ENCODE peak calls at places on chromosomes 5 and 9, in seven cellular contexts. F is keratinocyte, U is mesendoderm, I is adipocyte, D is fibroblast of lung, Z is SK-N-SH, X is NT2/D1. A is an unnamed sample.

GRCh38 chr5:171629221-171630005 is 156.2 kb upstream of the SMIM23 start:
- DNase-seq in U (peak), Z (no peak), F (no peak), D (peak), I (no peak), X (no peak), A (peak)

GRCh38 chr5:109865636-109866035 is 175.9 kb downstream of the MAN2A1 start:
- DNase-seq in Z (no peak), X (no peak), F (no peak), D (peak), I (peak), U (no peak), A (peak)

GRCh38 chr9:71628247-71628646 is 140.1 kb downstream of the CEMIP2 start:
- DNase-seq in F (no peak), I (peak), D (peak), X (no peak), U (no peak), Z (no peak), A (peak)

GRCh38 chr5:150710165-150710564 is 9.3 kb upstream of the RBM22 start:
- DNase-seq in D (peak), F (no peak), U (peak), Z (peak), I (peak), X (no peak), A (peak)

GRCh38 chr5:61652916-61653315 is 320.9 kb downstream of the ZSWIM6 start:
- DNase-seq in U (no peak), D (no peak), X (no peak), Z (no peak), F (no peak), I (no peak), A (no peak)

GRCh38 chr5:18720002-18720401 is 1085.7 kb downstream of the TAF11L14 start:
- DNase-seq in U (no peak), Z (no peak), X (no peak), F (no peak), D (no peak), I (no peak), A (no peak)

GRCh38 chr5:12330993-12331588 is 426.8 kb upstream of the CTNND2 start:
- DNase-seq in I (no peak), F (no peak), X (peak), U (peak), D (no peak), Z (no peak), A (no peak)

GRCh38 chr9:83281306-83282255 is 218.6 kb upstream of the RASEF start:
- DNase-seq in Z (peak), F (peak), U (peak), X (no peak), D (peak), I (peak), A (peak)

GRCh38 chr9:72813544-72813943 is 139.3 kb downstream of the ALDH1A1 start:
- DNase-seq in F (no peak), I (no peak), Z (no peak), D (no peak), U (no peak), X (no peak), A (no peak)

GRCh38 chr5:1883120-1883924 is 597 bp upstream of the IRX4 start:
- DNase-seq in Z (peak), F (no peak), I (peak), D (no peak), U (peak), X (no peak), A (peak)

GRCh38 chr9:81424431-81424830 is 264.9 kb downstream of the TLE1 start:
- DNase-seq in Z (no peak), X (no peak), D (no peak), F (no peak), U (no peak), I (no peak), A (no peak)

GRCh38 chr5:141439411-141440141 is 9.3 kb downstream of the PCDHGA12 start:
- DNase-seq in Z (no peak), I (no peak), F (no peak), U (no peak), D (no peak), X (no peak), A (no peak)

GRCh38 chr5:57692582-57693487 is 210.2 kb upstream of the ACTBL2 start:
- DNase-seq in U (peak), X (peak), D (peak), I (peak), F (peak), Z (no peak), A (peak)

GRCh38 chr5:140311011-140311467 is 8.1 kb upstream of the PFDN1 start:
- DNase-seq in Z (no peak), D (peak), I (peak), X (no peak), F (no peak), U (peak), A (peak)

GRCh38 chr9:2142212-2142611 is 127.1 kb downstream of the SMARCA2 start:
- DNase-seq in U (no peak), X (no peak), D (no peak), I (no peak), Z (no peak), F (no peak), A (no peak)

GRCh38 chr9:93129691-93130500 is 4.2 kb downstream of the NINJ1 start:
- DNase-seq in I (no peak), F (no peak), D (no peak), U (no peak), X (no peak), Z (no peak), A (no peak)

GRCh38 chr9:107540167-107540566 is 50.6 kb upstream of the KLF4 start:
- DNase-seq in I (peak), F (no peak), Z (no peak), D (peak), U (no peak), X (no peak), A (no peak)

GRCh38 chr5:142783601-142784291 is 13.6 kb downstream of the ARHGAP26 start:
- DNase-seq in U (peak), D (no peak), I (no peak), X (no peak), Z (peak), F (no peak), A (no peak)

GRCh38 chr9:3768698-3769458 is 243.1 kb upstream of the RFX3 start:
- DNase-seq in U (no peak), D (peak), I (peak), X (no peak), Z (no peak), F (no peak), A (no peak)

GRCh38 chr9:708556-709432 is 132.7 kb upstream of the DMRT1 start:
- DNase-seq in F (no peak), Z (no peak), D (no peak), U (no peak), X (no peak), I (peak), A (no peak)

GRCh38 chr5:140205216-140205615 is 30.2 kb downstream of the CYSTM1 start:
- DNase-seq in I (no peak), D (no peak), Z (no peak), F (no peak), X (no peak), U (no peak), A (no peak)

GRCh38 chr5:111719773-111720172 is 37.2 kb downstream of the NREP start:
- DNase-seq in X (no peak), F (no peak), I (no peak), Z (no peak), D (no peak), U (no peak), A (no peak)

GRCh38 chr5:110738812-110739651 is at the start of gene SLC25A46:
- DNase-seq in X (peak), Z (peak), U (peak), D (peak), I (peak), F (peak), A (peak)

GRCh38 chr9:127187231-127187956 is 65.0 kb upstream of the ANGPTL2 start:
- DNase-seq in F (peak), U (no peak), D (peak), Z (no peak), X (no peak), I (peak), A (peak)

GRCh38 chr5:134503088-134503936 is 22.2 kb upstream of the JADE2 start:
- DNase-seq in Z (peak), X (peak), F (peak), I (peak), D (peak), U (peak), A (peak)

GRCh38 chr5:82360043-82360442 is 81.9 kb upstream of the RPS23 start:
- DNase-seq in U (no peak), D (no peak), Z (no peak), I (no peak), X (no peak), F (no peak), A (no peak)

GRCh38 chr9:87498046-87498815 is 564 bp downstream of the DAPK1 start:
- DNase-seq in X (no peak), F (no peak), U (peak), I (peak), Z (peak), D (peak), A (no peak)

DNA sequence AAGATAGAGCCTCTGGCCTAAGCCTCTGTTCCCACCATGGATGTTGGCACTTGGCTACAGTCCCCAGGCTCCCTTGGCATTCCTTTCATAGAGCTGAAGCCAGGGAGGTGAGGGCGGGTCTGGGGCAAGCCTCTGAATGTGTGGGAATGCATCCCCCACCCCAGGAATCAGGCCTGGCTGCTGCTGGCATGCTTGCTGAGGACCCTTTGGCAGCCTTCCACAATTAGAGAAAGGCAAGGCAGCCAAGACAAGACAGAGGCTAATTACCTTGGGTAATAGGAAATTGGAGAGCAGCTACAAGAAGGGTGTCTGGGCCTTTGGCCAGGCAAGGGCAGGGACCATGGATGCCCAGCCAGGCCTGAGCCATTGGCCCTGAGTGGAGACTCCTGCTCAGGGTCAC is 204.4 kb upstream of the TRIM32 start:
- DNase-seq in Z (no peak), F (no peak), X (no peak), U (peak), I (peak), D (peak), A (no peak)
- H3K9ac ChIP-seq in Z (no peak), F (no peak), X (no peak), U (no peak), I (no peak), D (no peak), A (no peak)

DNA sequence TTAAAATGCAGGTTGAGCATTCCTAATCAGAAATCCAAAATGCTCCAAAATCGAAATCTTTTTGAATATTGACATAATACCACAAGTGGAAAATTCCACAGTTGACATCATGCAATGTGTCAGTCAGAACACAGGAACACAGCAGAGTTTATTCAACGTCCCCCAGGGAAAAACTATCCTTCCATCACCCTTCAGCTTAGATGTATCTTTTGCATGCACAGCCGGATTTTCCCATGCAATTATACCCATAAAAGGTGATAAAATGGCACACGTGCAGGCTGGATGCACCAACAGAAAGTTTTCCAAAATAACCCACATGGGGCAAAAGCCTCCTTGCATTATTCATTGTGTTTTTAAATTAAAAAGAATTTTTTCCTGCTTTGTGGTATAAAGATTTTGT is 71.2 kb downstream of the RAB24 start:
- DNase-seq in I (no peak), F (no peak), D (no peak), U (no peak), Z (no peak), X (no peak), A (no peak)
- H3K9ac ChIP-seq in I (no peak), F (no peak), D (no peak), U (no peak), Z (no peak), X (no peak), A (no peak)

DNA sequence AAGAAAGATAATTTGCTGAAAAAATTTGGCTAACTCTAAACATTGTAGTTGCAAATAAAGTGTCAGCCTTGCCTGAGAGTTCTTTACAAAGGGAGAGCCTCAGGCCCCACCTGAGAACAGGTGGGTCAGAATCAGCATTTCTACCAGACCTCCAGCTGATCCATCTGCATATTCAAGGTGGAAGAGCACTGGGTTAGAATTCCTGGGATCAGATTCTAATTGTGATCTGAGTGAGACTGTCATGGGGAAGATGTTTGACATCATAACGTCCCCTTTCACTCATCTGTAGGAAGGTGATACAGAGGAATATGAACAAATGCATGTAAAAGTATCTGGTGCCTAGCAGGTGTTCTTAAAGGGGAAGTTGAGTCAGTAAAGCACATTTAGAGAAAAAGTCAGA is 54.6 kb downstream of the FBXL7 start:
- DNase-seq in U (peak), D (no peak), F (no peak), I (no peak), X (no peak), Z (no peak), A (no peak)
- H3K9ac ChIP-seq in U (no peak), D (no peak), F (no peak), I (no peak), X (no peak), Z (no peak), A (no peak)

GRCh38 chr5:177329883-177330282 is 18.2 kb upstream of the MXD3 start:
- DNase-seq in I (no peak), D (no peak), X (no peak), F (no peak), Z (no peak), U (no peak), A (no peak)

GRCh38 chr5:177328545-177329231 is 17.0 kb upstream of the MXD3 start:
- DNase-seq in D (no peak), Z (no peak), I (no peak), X (no peak), U (no peak), F (no peak), A (no peak)

GRCh38 chr5:177325868-177326381 is 14.2 kb upstream of the MXD3 start:
- DNase-seq in Z (no peak), D (no peak), X (no peak), I (no peak), F (no peak), U (peak), A (peak)

GRCh38 chr5:177330991-177331837 is 19.5 kb upstream of the MXD3 start:
- DNase-seq in D (no peak), I (no peak), Z (no peak), F (no peak), U (no peak), X (no peak), A (no peak)

DNA sequence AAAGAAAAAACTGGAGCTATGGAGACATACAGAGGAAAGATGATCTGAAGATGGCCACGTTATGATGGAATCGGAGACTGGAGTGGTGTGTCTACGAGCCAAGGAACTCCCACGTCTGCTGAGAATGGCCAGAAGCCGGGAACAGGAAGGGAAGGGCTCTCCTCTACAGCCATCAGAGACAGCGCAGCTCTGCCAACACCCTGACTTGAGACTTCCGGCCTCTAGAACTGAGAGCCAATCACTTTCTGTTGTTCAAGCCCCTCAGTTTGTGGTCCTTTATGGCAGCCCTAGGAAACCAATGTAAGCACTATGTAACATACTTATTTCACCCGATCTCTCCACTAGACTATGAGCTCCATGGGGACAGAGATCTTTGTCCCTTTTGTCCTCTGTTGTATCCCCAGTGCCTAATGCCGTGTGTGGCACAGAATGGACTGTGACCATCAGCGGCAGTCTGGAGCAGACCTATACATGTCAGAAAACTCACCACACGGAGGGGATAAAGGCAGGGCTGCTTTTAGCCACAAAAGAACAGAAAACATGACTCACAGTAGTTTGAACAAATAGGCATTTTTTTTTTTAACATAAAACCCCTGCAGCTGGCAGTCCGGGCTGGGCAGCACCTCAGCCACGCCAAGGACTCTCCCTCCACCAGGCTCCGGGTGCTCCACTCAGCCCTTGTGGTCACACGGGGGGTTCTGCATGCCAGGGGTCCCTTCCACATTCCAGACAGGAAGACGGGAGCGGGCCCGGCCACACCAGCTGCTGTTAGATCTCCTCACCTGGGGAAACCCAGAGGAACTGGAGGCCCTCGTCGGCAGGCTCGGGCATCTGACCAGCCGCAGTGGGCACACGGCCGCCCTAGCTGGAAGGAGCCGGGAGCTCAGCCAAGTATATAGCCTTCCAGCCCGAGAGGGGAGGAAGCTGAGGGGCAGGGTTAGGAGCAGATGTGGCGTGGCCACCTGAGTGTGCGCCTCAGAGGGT is 16.1 kb upstream of the MXD3 start:
- DNase-seq in I (no peak), X (no peak), U (no peak), Z (no peak), D (peak), F (no peak), A (peak)
- H3K9ac ChIP-seq in I (no peak), X (no peak), U (no peak), Z (no peak), D (no peak), F (no peak), A (no peak)

DNA sequence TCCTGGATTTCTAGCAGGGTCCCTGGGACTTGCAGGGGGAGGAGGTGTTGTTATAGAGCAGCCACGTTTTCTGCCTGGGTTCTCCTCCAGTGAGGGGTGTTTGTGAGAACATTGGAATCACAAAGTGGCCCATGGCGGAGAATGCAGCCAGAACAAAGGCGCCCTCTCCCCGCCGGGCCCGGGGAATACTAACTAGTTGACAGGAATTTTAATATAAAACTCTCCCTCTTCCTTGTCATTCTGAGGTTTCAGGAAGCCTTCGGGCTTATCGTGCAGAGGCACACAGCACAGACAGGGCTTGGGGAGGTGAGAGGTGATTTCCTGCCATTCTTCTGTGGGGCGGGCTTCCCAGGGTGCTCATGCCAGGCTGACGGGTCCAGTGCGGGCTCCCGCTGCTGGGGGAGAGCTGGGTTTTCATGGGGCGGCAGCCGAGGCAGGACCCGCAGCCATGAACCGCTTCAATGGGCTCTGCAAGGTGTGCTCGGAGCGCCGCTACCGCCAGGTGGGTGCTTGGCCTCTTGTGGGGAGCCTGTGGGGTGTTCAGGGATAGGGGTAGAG is 37.7 kb downstream of the RGS3 start:
- DNase-seq in D (no peak), X (peak), U (peak), Z (no peak), I (no peak), F (no peak), A (no peak)
- H3K9ac ChIP-seq in D (no peak), X (peak), U (no peak), Z (no peak), I (no peak), F (no peak), A (no peak)

GRCh38 chr5:72434781-72435437 is 72.3 kb downstream of the ZNF366 start:
- DNase-seq in F (no peak), I (peak), U (no peak), Z (no peak), D (no peak), X (no peak), A (no peak)

GRCh38 chr5:72438141-72438540 is 69.1 kb downstream of the ZNF366 start:
- DNase-seq in I (no peak), D (no peak), F (peak), X (no peak), U (peak), Z (no peak), A (peak)

GRCh38 chr5:72434056-72434780 is 73.0 kb downstream of the ZNF366 start:
- DNase-seq in D (no peak), Z (no peak), U (no peak), I (no peak), F (no peak), X (no peak), A (no peak)

GRCh38 chr5:72436796-72437471 is 70.3 kb downstream of the ZNF366 start:
- DNase-seq in Z (no peak), X (no peak), D (no peak), I (peak), F (peak), U (no peak), A (peak)

GRCh38 chr5:72433520-72433919 is 73.7 kb downstream of the ZNF366 start:
- DNase-seq in U (no peak), D (peak), F (no peak), I (peak), Z (no peak), X (no peak), A (no peak)
- H3K9ac ChIP-seq in U (no peak), D (no peak), F (no peak), I (peak), Z (no peak), X (no peak), A (no peak)

GRCh38 chr9:115691097-115691496 is 462.5 kb upstream of the PAPPA start:
- DNase-seq in I (peak), D (peak), Z (no peak), U (no peak), X (no peak), F (peak), A (peak)
- H3K9ac ChIP-seq in I (peak), D (no peak), Z (peak), U (no peak), X (no peak), F (peak), A (peak)

GRCh38 chr9:33318225-33318624 is 27.9 kb downstream of the NFX1 start:
- DNase-seq in Z (no peak), F (no peak), U (no peak), X (no peak), I (no peak), D (no peak), A (no peak)

GRCh38 chr9:33315371-33315770 is 25.1 kb downstream of the NFX1 start:
- DNase-seq in F (no peak), U (no peak), D (no peak), X (no peak), Z (no peak), I (no peak), A (no peak)

GRCh38 chr9:33320568-33321261 is 30.4 kb downstream of the NFX1 start:
- DNase-seq in I (peak), Z (no peak), D (peak), F (no peak), U (no peak), X (no peak), A (peak)

GRCh38 chr9:33318781-33319180 is 28.5 kb downstream of the NFX1 start:
- DNase-seq in D (no peak), I (no peak), Z (no peak), X (no peak), U (no peak), F (no peak), A (no peak)

GRCh38 chr9:33320230-33320567 is 29.9 kb downstream of the NFX1 start:
- DNase-seq in D (no peak), U (no peak), Z (no peak), X (no peak), I (no peak), F (no peak), A (no peak)
- H3K9ac ChIP-seq in D (peak), U (no peak), Z (peak), X (no peak), I (peak), F (peak), A (peak)